ENCODE peak calls at places on chromosomes 13 and 19, in seven cellular contexts. B is MCF 10A; I is HFF-Myc; H is H1; F is thoracic aorta; Q is progenitor cell of endocrine pancreas; L is CD8-positive, alpha-beta T cell. U is an unnamed sample.

GRCh38 chr13:57627663-57628062 is 3.9 kb upstream of the PCDH17 start:
- DNase-seq in H (no peak), I (no peak), F (no peak), Q (no peak), L (no peak), B (peak), U (no peak)

GRCh38 chr13:74773263-74773662 is 639.1 kb upstream of the KLF12 start:
- DNase-seq in B (no peak), I (no peak), Q (no peak), H (no peak), L (no peak), F (no peak), U (no peak)

GRCh38 chr13:113305208-113305607 is 8.2 kb downstream of the LAMP1 start:
- DNase-seq in I (no peak), F (no peak), H (no peak), B (peak), Q (no peak), L (no peak), U (no peak)

GRCh38 chr13:49633687-49634086 is 5.4 kb downstream of the ARL11 start:
- DNase-seq in Q (no peak), L (no peak), I (no peak), F (no peak), H (no peak), B (no peak), U (no peak)

GRCh38 chr19:41528106-41528505 is 47.9 kb upstream of the CEACAM21 start:
- DNase-seq in L (no peak), F (no peak), H (no peak), B (peak), I (peak), Q (no peak), U (no peak)

GRCh38 chr19:15631817-15632216 is 8.9 kb upstream of the CYP4F3 start:
- DNase-seq in H (no peak), Q (no peak), F (no peak), B (peak), I (no peak), L (peak), U (no peak)

GRCh38 chr19:39607021-39607420 is 4.7 kb downstream of the LGALS13 start:
- DNase-seq in L (no peak), Q (no peak), F (no peak), I (no peak), H (no peak), B (no peak), U (no peak)

GRCh38 chr13:59409211-59409610 is 754.5 kb downstream of the DIAPH3 start:
- DNase-seq in L (no peak), I (no peak), F (no peak), H (no peak), Q (no peak), B (no peak), U (no peak)

GRCh38 chr19:3469638-3470499 is 10.5 kb downstream of the SMIM24 start:
- DNase-seq in F (no peak), L (no peak), Q (no peak), I (no peak), B (peak), H (no peak), U (no peak)

GRCh38 chr13:33312150-33312908 is 26.8 kb upstream of the STARD13 start:
- DNase-seq in Q (no peak), L (no peak), I (no peak), F (no peak), B (peak), H (no peak), U (no peak)

GRCh38 chr19:15722956-15723355 is 4.9 kb upstream of the OR10H2 start:
- DNase-seq in H (no peak), Q (no peak), B (no peak), F (no peak), L (no peak), I (no peak), U (no peak)

GRCh38 chr19:13033819-13034611 is 38.7 kb downstream of the NFIX start:
- DNase-seq in Q (no peak), I (no peak), F (no peak), H (no peak), B (peak), L (peak), U (peak)

GRCh38 chr13:40665061-40665753 is 1.2 kb downstream of the FOXO1 start:
- DNase-seq in F (no peak), B (peak), Q (peak), L (peak), I (no peak), H (no peak), U (peak)
- TF ChIP-seq CTCF in F (no peak), B (no peak), Q (no peak), L (no peak), I (no peak), H (no peak), U (no peak)

DNA sequence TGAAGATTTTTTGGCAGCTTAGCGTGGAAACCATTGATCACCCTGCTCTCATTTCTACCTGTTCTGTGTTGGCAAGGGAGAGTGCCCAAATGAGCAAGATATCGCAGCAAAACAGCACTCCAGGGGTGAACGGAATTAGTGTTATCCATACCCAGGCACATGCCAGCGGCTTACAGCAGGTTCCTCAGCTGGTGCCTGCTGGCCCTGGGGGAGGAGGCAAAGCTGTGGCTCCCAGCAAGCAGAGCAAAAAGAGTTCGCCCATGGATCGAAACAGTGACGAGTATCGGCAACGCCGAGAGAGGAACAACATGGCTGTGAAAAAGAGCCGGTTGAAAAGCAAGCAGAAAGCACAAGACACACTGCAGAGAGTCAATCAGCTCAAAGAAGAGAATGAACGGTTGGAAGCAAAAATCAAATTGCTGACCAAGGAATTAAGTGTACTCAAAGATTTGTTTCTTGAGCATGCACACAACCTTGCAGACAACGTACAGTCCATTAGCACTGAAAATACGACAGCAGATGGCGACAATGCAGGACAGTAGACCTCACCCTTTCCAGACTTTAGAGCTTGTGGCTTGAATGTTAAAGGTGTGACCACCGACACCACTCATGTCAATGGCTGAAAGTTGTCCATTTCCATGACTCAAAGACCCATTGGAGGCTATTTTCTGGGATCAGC is 5.8 kb downstream of the CEBPG start:
- DNase-seq in I (no peak), Q (no peak), H (no peak), B (no peak), L (no peak), F (no peak), U (no peak)
- TF ChIP-seq CTCF in I (no peak), Q (no peak), H (no peak), B (no peak), L (no peak), F (no peak), U (no peak)

GRCh38 chr19:31314849-31315620 is 34.2 kb downstream of the TSHZ3 start:
- DNase-seq in I (no peak), H (no peak), F (no peak), B (no peak), L (no peak), Q (no peak), U (peak)
- TF ChIP-seq CTCF in I (peak), H (peak), F (no peak), B (no peak), L (no peak), Q (peak), U (no peak)

DNA sequence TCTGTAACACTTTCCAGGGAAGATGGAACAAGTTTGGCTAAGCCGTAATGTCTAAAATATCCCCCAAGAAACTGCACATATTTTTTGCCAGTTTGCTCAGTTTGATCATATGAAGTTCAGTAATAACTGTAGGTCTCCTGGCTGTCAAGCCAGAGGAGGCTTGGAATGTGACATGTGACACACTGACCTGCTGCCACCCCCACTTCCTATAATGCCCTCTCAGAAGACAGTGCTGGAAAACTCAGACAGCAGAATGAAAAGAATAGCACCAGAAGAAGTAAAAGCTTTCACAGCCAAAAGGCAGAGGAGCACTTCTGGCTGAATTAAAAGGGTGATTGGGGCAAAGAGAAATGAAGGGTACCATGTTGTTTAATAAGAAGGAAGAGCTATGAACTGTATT is 67.4 kb upstream of the UBAC2 start:
- DNase-seq in B (no peak), I (no peak), F (no peak), H (no peak), L (no peak), Q (no peak), U (no peak)
- TF ChIP-seq CTCF in B (no peak), I (no peak), F (no peak), H (no peak), L (no peak), Q (no peak), U (no peak)

GRCh38 chr19:48152552-48152951 is 17.6 kb downstream of the LIG1 start:
- DNase-seq in Q (peak), B (peak), H (no peak), L (peak), I (peak), F (no peak), U (peak)

GRCh38 chr19:48154003-48154402 is 16.1 kb downstream of the LIG1 start:
- DNase-seq in L (no peak), Q (no peak), I (no peak), F (no peak), B (no peak), H (no peak), U (no peak)

DNA sequence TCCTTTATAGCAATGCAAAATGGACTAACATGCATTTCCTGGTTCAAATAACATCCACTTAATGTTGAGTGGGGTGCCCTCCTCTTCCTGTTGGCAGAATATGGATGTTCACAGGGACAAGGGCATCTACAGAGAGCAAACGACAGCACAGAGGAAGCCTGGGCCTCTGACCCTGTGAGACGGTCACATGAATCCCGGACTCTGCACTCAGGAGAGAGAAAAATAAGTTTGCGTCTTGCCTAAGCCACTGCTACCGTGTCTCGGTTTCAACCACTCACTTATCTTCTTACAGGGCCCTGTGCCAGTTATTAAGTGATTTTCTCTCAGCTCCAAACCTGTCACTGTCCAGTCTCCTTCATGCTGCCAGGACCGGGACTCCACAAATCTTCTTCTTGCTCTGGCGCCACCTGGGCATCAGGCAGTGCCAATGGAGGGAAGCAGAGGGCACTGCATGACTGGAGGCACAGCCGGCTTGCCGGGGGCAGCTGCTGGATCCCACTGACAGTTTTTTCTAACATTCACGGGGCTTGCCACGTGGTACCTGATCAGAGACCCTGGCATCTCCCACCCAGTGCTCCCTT is 11.8 kb downstream of the LIG1 start:
- DNase-seq in I (no peak), B (no peak), L (no peak), Q (no peak), F (no peak), H (no peak), U (no peak)
- TF ChIP-seq CTCF in I (no peak), B (no peak), L (no peak), Q (no peak), F (no peak), H (no peak), U (no peak)

U was measured in endothelial cell.